ENCODE peak calls at places on chromosomes 2 and 18, in six cellular contexts. S, R, B, N, T and W are unnamed samples.
A peak's percentile ranks its signal among the peaks of the same experiment; 100 is the strongest.

GRCh38 chr2:161954103-161954502 is 119.9 kb downstream of the DPP4 start:
- DNase-seq in R (no peak), B (no peak), N (no peak), T (no peak), S (no peak), W (no peak)

GRCh38 chr18:9988665-9989064 is 74.8 kb downstream of the VAPA start:
- DNase-seq in R (no peak), N (no peak), B (no peak), S (no peak), T (no peak), W (no peak)

GRCh38 chr2:213764849-213765248 is 480.6 kb downstream of the SPAG16 start:
- DNase-seq in T (no peak), B (no peak), R (peak; percentile 35), N (no peak), S (no peak), W (no peak)

GRCh38 chr2:43539991-43540860 is 55.6 kb downstream of the THADA start:
- DNase-seq in S (no peak), N (peak; percentile 100), B (no peak), T (no peak), R (peak; percentile 79), W (no peak)

GRCh38 chr2:169528271-169528701 is 18.8 kb downstream of the KLHL41 start:
- DNase-seq in N (peak; percentile 30), T (peak; percentile 13), S (peak; percentile 78), B (peak; percentile 44), R (peak; percentile 58), W (peak; percentile 92)

GRCh38 chr2:42932271-42933151 is 140.1 kb upstream of the HAAO start:
- DNase-seq in R (no peak), N (no peak), B (no peak), S (no peak), T (no peak), W (no peak)

GRCh38 chr2:164369416-164369815 is 251.9 kb downstream of the GRB14 start:
- DNase-seq in T (no peak), N (no peak), S (no peak), R (peak; percentile 4), B (no peak), W (no peak)

GRCh38 chr2:169363570-169364150 is 1.3 kb upstream of the LRP2 start:
- DNase-seq in R (peak; percentile 13), B (no peak), N (no peak), S (peak; percentile 33), T (no peak), W (peak; percentile 54)

GRCh38 chr2:128716371-128716770 is 397.7 kb upstream of the HS6ST1 start:
- DNase-seq in T (no peak), R (no peak), N (no peak), S (no peak), B (no peak), W (no peak)

GRCh38 chr18:6731197-6731596 is 1.7 kb downstream of the ARHGAP28 start:
- DNase-seq in R (peak; percentile 66), N (peak; percentile 100), T (no peak), S (no peak), B (no peak), W (no peak)

GRCh38 chr2:192413812-192414424 is 219.2 kb upstream of the TMEFF2 start:
- DNase-seq in T (no peak), N (no peak), B (no peak), S (no peak), R (no peak), W (peak; percentile 9)

GRCh38 chr2:134843968-134844367 is 5.6 kb downstream of the ACMSD start:
- DNase-seq in R (no peak), N (no peak), S (no peak), B (no peak), T (no peak), W (no peak)

GRCh38 chr2:137050949-137051348 is 285.6 kb downstream of the THSD7B start:
- DNase-seq in S (peak; percentile 8), T (no peak), N (no peak), R (peak; percentile 1), B (no peak), W (no peak)

GRCh38 chr2:103986001-103986400 is 867.9 kb upstream of the POU3F3 start:
- DNase-seq in N (no peak), R (no peak), S (no peak), T (no peak), B (no peak), W (no peak)

GRCh38 chr2:238097988-238098853 is 1.9 kb upstream of the ESPNL start:
- DNase-seq in R (peak; percentile 42), S (no peak), B (no peak), T (no peak), N (peak; percentile 45), W (peak; percentile 92)

GRCh38 chr2:225177098-225177497 is 134.8 kb upstream of the DOCK10 start:
- DNase-seq in S (no peak), N (peak; percentile 85), B (no peak), R (peak; percentile 29), T (no peak), W (no peak)

GRCh38 chr2:55490554-55490953 is 29.0 kb upstream of the CFAP36 start:
- DNase-seq in T (no peak), R (peak; percentile 42), B (no peak), S (no peak), N (peak; percentile 30), W (no peak)

GRCh38 chr2:68936462-68936861 is 16.2 kb downstream of the GKN2 start:
- DNase-seq in N (no peak), T (no peak), B (no peak), R (peak; percentile 84), S (no peak), W (no peak)

GRCh38 chr18:31497404-31497710 is 620 bp upstream of the DSG2 start:
- DNase-seq in S (peak; percentile 15), T (no peak), B (no peak), R (no peak), N (no peak), W (no peak)

GRCh38 chr18:10771053-10771709 is 245.4 kb downstream of the NAPG start:
- DNase-seq in B (no peak), R (peak; percentile 18), T (no peak), N (no peak), S (peak; percentile 36), W (peak; percentile 27)

GRCh38 chr2:180934911-180935310 is 45.5 kb upstream of the UBE2E3 start:
- DNase-seq in R (no peak), N (no peak), B (no peak), T (no peak), S (no peak), W (no peak)

GRCh38 chr2:174826051-174826450 is 61.8 kb upstream of the CHRNA1 start:
- DNase-seq in N (no peak), S (no peak), R (no peak), T (no peak), B (no peak), W (no peak)

GRCh38 chr2:222610746-222611145 is 45.1 kb downstream of the FARSB start:
- DNase-seq in S (no peak), T (no peak), B (no peak), R (peak; percentile 6), N (peak; percentile 8), W (no peak)

GRCh38 chr2:237495521-237496117 is 8.6 kb downstream of the MLPH start:
- DNase-seq in T (no peak), R (no peak), N (no peak), S (no peak), B (no peak), W (no peak)